ENCODE peak calls at places on chromosomes 2 and 18, in seven cellular contexts. R is tibial artery, E is Panc1, M is T follicular helper cell, U is GM04504, S is Kasumi-1, V is left ventricle myocardium superior. J is an unnamed sample.

GRCh38 chr2:375947-376307 is 88.0 kb upstream of the ALKAL2 start:
- DNase-seq in E (no peak), S (no peak), M (no peak), R (no peak), U (no peak), V (no peak), J (no peak)

GRCh38 chr2:36468463-36469266 is 113.1 kb downstream of the CRIM1 start:
- DNase-seq in E (no peak), V (no peak), S (no peak), R (no peak), U (no peak), M (no peak), J (no peak)

GRCh38 chr2:105858868-105859693 is 114.4 kb downstream of the NCK2 start:
- DNase-seq in M (no peak), E (no peak), U (no peak), S (no peak), R (no peak), V (no peak), J (no peak)

GRCh38 chr18:13791181-13791580 is 32.8 kb upstream of the MC5R start:
- DNase-seq in M (no peak), U (no peak), S (no peak), V (no peak), E (no peak), R (no peak), J (peak; percentile 14)

GRCh38 chr2:218465987-218466633 is 47.2 kb downstream of the VIL1 start:
- DNase-seq in U (peak; percentile 10), E (peak; percentile 20), M (no peak), S (peak; percentile 8), R (no peak), V (no peak), J (peak; percentile 5)

GRCh38 chr18:42583197-42583776 is 532.2 kb downstream of the RIT2 start:
- DNase-seq in M (no peak), R (no peak), E (no peak), U (no peak), V (no peak), S (peak; percentile 84), J (no peak)

GRCh38 chr18:11956371-11957308 is 24.7 kb upstream of the IMPA2 start:
- DNase-seq in R (no peak), E (no peak), U (no peak), S (no peak), M (no peak), V (no peak), J (no peak)

GRCh38 chr2:218501665-218502064 is 66.5 kb downstream of the USP37 start:
- DNase-seq in V (no peak), U (peak; percentile 19), S (no peak), R (no peak), M (no peak), E (no peak), J (no peak)

GRCh38 chr2:200077210-200077650 is 121.8 kb downstream of the MAIP1 start:
- DNase-seq in E (peak; percentile 69), S (no peak), R (no peak), V (no peak), M (no peak), U (no peak), J (peak; percentile 67)

J was measured in HS-5.